ENCODE peak calls at places on chromosomes 4 and X, in four cellular contexts. V is suprapubic skin, Y is HCT116, D is breast epithelium. U is an unnamed sample.

GRCh38 chr4:154560824-154561231 is 2.0 kb upstream of the FGB start:
- DNase-seq in V (no peak), Y (no peak), D (no peak), U (no peak)

GRCh38 chrX:120380699-120381098 is 18.8 kb downstream of the ATP1B4 start:
- DNase-seq in V (no peak), Y (peak), D (no peak), U (no peak)

GRCh38 chr4:145589923-145590702 is 29.1 kb upstream of the MMAA start:
- DNase-seq in V (no peak), Y (no peak), D (no peak), U (no peak)

GRCh38 chr4:138449938-138450337 is 207.8 kb upstream of the SLC7A11 start:
- DNase-seq in D (no peak), V (no peak), Y (no peak), U (no peak)

GRCh38 chrX:283115-283845 is 2.1 kb downstream of the PLCXD1 start:
- DNase-seq in Y (peak), V (peak), D (peak), U (no peak)

GRCh38 chrX:96770315-96770714 is 85.7 kb downstream of the DIAPH2 start:
- DNase-seq in Y (no peak), D (no peak), V (no peak), U (no peak)

GRCh38 chr4:53592128-53592527 is 842 bp upstream of the LNX1 start:
- DNase-seq in V (no peak), D (no peak), Y (no peak), U (no peak)

GRCh38 chrX:47097018-47097417 is 18.8 kb downstream of the RGN start:
- DNase-seq in Y (no peak), V (no peak), D (no peak), U (no peak)

GRCh38 chrX:135086197-135086854 is 34.0 kb downstream of the ETDB start:
- DNase-seq in V (no peak), D (no peak), Y (peak), U (no peak)

GRCh38 chr4:112516076-112516385 is at the start of gene NEUROG2:
- DNase-seq in D (no peak), Y (no peak), V (no peak), U (no peak)

GRCh38 chr4:142272452-142272851 is 573.6 kb downstream of the INPP4B start:
- DNase-seq in D (no peak), Y (no peak), V (no peak), U (no peak)

GRCh38 chr4:1047106-1047975 is 35.9 kb downstream of the FGFRL1 start:
- DNase-seq in Y (no peak), V (peak), D (no peak), U (no peak)

GRCh38 chr4:38902695-38903094 is 35.1 kb downstream of the FAM114A1 start:
- DNase-seq in Y (no peak), D (no peak), V (no peak), U (no peak)

GRCh38 chr4:113921089-113921842 is 58.2 kb downstream of the ARSJ start:
- DNase-seq in V (no peak), D (no peak), Y (no peak), U (no peak)

GRCh38 chr4:1310796-1311715 is 21.4 kb downstream of the MAEA start:
- DNase-seq in V (no peak), D (no peak), Y (no peak), U (no peak)

GRCh38 chr4:128574706-128575105 is 234.8 kb upstream of the JADE1 start:
- DNase-seq in D (peak), Y (peak), V (peak), U (no peak)

GRCh38 chr4:162535121-162535520 is 371.3 kb upstream of the FSTL5 start:
- DNase-seq in D (no peak), Y (no peak), V (no peak), U (no peak)

GRCh38 chr4:101356928-101357327 is 9.6 kb upstream of the PPP3CA start:
- DNase-seq in D (no peak), Y (peak), V (no peak), U (no peak)
- TF ChIP-seq POLR2AphosphoS5 in D (no peak), Y (peak), V (no peak), U (no peak)

DNA sequence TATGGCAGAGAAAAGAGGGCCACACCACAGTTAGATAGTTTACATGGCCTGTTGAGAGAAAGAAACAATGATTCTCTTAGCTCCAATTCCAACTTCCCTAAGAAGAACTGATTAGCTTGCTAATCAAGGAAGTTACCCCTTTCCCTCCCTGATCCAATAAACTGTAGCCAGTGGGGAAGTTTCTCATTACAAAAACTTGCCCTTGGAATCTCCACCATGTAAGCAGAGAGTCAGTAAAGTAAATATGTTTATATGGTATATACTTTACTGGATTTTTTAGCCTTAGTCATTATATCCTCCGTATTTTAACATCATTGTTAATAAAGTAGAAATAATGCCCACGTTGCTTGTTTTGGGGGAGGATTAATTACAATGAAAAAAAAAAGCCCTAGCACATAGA is 7.7 kb upstream of the ADGRL3 start:
- DNase-seq in V (no peak), D (no peak), Y (no peak), U (no peak)
- H3K4me3 ChIP-seq in V (no peak), D (no peak), Y (no peak), U (no peak)

DNA sequence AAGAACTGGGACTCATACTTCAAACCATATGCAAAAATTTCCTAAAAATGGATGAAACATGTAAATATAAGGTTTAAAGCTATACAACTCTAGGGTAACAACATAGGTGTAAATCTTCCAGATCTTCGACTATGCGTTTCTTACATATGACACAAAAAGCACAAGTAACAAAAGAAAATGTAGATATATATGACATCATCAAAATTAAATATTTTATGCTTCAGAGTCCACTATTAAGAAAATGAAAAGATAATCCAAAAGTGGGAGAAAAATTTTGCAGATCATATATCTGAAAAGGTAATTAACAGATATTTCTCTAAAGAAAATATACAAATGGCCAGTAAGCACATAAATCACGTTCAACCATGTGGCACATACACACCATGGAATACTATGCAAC is 164.2 kb upstream of the ACTRT1 start:
- DNase-seq in D (no peak), V (no peak), Y (no peak), U (no peak)
- TF ChIP-seq POLR2AphosphoS5 in D (no peak), V (no peak), Y (no peak), U (no peak)

GRCh38 chrX:70444326-70445196 is at the start of gene DLG3:
- DNase-seq in D (no peak), V (no peak), Y (no peak), U (no peak)
- H3K4me3 ChIP-seq in D (peak), V (peak), Y (no peak), U (peak)

GRCh38 chr4:184268574-184269160 is 51.0 kb upstream of the ENPP6 start:
- DNase-seq in Y (no peak), D (no peak), V (no peak), U (no peak)

GRCh38 chr4:184269879-184270430 is 52.3 kb upstream of the ENPP6 start:
- DNase-seq in D (no peak), V (no peak), Y (no peak), U (peak)

GRCh38 chr4:184265566-184266351 is 48.1 kb upstream of the ENPP6 start:
- DNase-seq in Y (peak), V (no peak), D (no peak), U (no peak)

GRCh38 chr4:184267673-184268573 is 50.2 kb upstream of the ENPP6 start:
- DNase-seq in Y (peak), V (no peak), D (no peak), U (peak)

DNA sequence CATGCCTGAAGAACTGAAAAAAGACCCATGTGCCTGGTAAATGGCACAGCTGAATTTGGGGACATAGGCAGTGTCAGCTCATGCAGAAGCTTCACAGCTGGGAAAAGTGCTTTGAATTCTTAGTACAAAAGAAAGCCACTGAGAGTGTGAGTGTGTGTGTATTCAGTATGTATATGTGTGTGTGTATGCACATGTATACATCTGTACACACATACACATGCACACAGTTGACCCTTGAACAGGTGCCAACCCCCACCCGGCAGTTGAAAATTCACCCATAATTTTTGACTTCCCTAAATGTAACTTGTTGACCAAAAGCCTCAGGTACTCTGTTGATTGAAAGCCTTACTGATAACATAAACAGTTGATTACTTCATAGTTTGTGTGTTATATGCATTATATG is 49.5 kb upstream of the ENPP6 start:
- DNase-seq in V (no peak), Y (no peak), D (no peak), U (peak)
- TF ChIP-seq POLR2AphosphoS5 in V (no peak), Y (no peak), D (no peak), U (no peak)

DNA sequence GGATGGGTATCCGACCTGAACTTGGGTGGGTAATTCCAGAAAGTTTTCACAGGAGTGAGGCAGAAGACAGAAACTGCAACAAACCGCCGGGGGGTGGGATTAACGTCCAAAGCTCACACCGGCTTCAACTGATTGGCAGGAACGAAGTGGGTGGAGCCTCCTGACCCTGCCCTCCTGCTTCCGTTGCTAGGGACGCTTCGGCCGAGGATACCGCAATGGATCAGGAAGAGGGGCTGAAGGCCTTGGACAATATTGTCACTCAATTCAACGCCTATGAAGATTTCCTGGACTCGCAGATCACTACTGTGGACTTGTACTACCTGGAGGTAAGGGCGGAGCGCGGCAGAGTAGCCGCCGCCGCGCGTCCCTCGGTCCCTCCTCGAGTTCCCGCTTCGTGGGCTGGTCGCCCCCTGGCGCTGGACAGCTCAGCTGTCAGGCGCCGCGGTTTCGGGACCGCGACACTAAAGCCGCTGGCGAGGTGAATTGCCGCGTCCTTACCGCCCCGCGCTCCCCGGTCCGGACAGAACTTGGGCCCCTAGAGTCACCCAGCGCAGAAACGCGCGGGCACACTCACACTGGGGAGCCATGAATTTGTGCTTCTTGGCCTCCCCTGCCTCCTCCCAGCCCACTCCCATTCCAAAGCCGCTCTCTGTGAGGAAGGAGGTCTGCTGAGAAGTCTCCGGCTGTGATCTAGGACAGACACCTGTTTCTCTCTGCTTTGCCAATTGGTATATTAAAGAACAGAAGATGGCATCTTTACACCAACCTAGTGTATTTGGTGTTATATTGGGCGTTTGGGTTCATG is at the start of gene CFAP299:
- DNase-seq in V (peak), D (peak), Y (peak), U (no peak)
- H3K4me3 ChIP-seq in V (peak), D (peak), Y (peak), U (peak)